ENCODE peak calls at places on chromosomes 1 and 21, in five cellular contexts. Y, G, F, B and R are unnamed samples.

GRCh38 chr1:90143522-90144050 is 148.7 kb downstream of the ZNF326 start:
- DNase-seq in Y (no peak), G (no peak), F (no peak), B (no peak), R (no peak)

GRCh38 chr1:8169364-8170058 is 143.4 kb upstream of the ERRFI1 start:
- DNase-seq in Y (no peak), G (peak; percentile 19), F (peak; percentile 46), B (peak; percentile 79), R (peak; percentile 52)

GRCh38 chr1:15966081-15966955 is 9.6 kb downstream of the ZBTB17 start:
- DNase-seq in Y (no peak), G (no peak), F (no peak), B (peak; percentile 54), R (no peak)

GRCh38 chr1:231050395-231050794 is 10.3 kb upstream of the FAM89A start:
- DNase-seq in Y (no peak), G (no peak), F (no peak), B (no peak), R (no peak)

GRCh38 chr1:187951817-187952216 is 1123.1 kb downstream of the PLA2G4A start:
- DNase-seq in Y (no peak), G (no peak), F (no peak), B (no peak), R (no peak)

GRCh38 chr21:34743831-34744230 is 75.0 kb downstream of the CLIC6 start:
- DNase-seq in Y (no peak), G (no peak), F (peak; percentile 51), B (peak; percentile 68), R (peak; percentile 18)

GRCh38 chr1:220874201-220874655 is 5.0 kb upstream of the HLX start:
- DNase-seq in Y (no peak), G (no peak), F (no peak), B (no peak), R (no peak)

GRCh38 chr1:30783244-30783915 is 25.8 kb upstream of the LAPTM5 start:
- DNase-seq in Y (peak; percentile 84), G (no peak), F (peak; percentile 55), B (peak; percentile 45), R (no peak)

GRCh38 chr21:45935628-45936027 is 45.9 kb upstream of the COL6A1 start:
- DNase-seq in Y (no peak), G (no peak), F (no peak), B (no peak), R (no peak)

GRCh38 chr1:224785622-224786021 is 143.9 kb upstream of the DNAH14 start:
- DNase-seq in Y (no peak), G (no peak), F (no peak), B (no peak), R (no peak)

GRCh38 chr1:95703046-95703445 is 469.0 kb downstream of the RWDD3 start:
- DNase-seq in Y (no peak), G (no peak), F (no peak), B (no peak), R (no peak)

GRCh38 chr1:65717815-65718454 is 74.8 kb upstream of the PDE4B start:
- DNase-seq in Y (no peak), G (no peak), F (no peak), B (no peak), R (no peak)

GRCh38 chr1:149986486-149987296 is 23.8 kb downstream of the OTUD7B start:
- DNase-seq in Y (no peak), G (no peak), F (no peak), B (no peak), R (no peak)

GRCh38 chr1:4345126-4345525 is 309.3 kb upstream of the AJAP1 start:
- DNase-seq in Y (no peak), G (no peak), F (no peak), B (no peak), R (no peak)

GRCh38 chr1:202926578-202927491 is at the start of gene KLHL12:
- DNase-seq in Y (peak; percentile 98), G (peak; percentile 83), F (peak; percentile 97), B (peak; percentile 96), R (peak; percentile 99)

GRCh38 chr1:6125366-6125765 is 54.8 kb downstream of the CHD5 start:
- DNase-seq in Y (peak; percentile 24), G (no peak), F (peak; percentile 17), B (no peak), R (no peak)

GRCh38 chr1:214404154-214404553 is 123.2 kb downstream of the SMYD2 start:
- DNase-seq in Y (no peak), G (no peak), F (no peak), B (no peak), R (no peak)

GRCh38 chr1:20616468-20617156 is 16.6 kb upstream of the PINK1 start:
- DNase-seq in Y (no peak), G (no peak), F (peak; percentile 56), B (no peak), R (no peak)

GRCh38 chr1:101238041-101238515 is 1.3 kb downstream of the S1PR1 start:
- DNase-seq in Y (peak; percentile 50), G (no peak), F (no peak), B (no peak), R (no peak)

GRCh38 chr21:36583591-36583990 is 103.7 kb upstream of the CLDN14 start:
- DNase-seq in Y (no peak), G (no peak), F (no peak), B (no peak), R (no peak)

GRCh38 chr21:36589352-36589971 is 109.5 kb upstream of the SIM2 start:
- DNase-seq in Y (peak; percentile 53), G (no peak), F (peak; percentile 38), B (peak; percentile 25), R (peak; percentile 72)

GRCh38 chr21:36579898-36580297 is 100.0 kb upstream of the CLDN14 start:
- DNase-seq in Y (no peak), G (no peak), F (no peak), B (no peak), R (no peak)

GRCh38 chr21:36587388-36587787 is 107.5 kb upstream of the CLDN14 start:
- DNase-seq in Y (no peak), G (no peak), F (no peak), B (no peak), R (no peak)

GRCh38 chr21:36584980-36585940 is 105.3 kb upstream of the CLDN14 start:
- DNase-seq in Y (no peak), G (no peak), F (no peak), B (no peak), R (no peak)
- TF ChIP-seq CTCF in Y (no peak), G (no peak), F (no peak), B (no peak), R (no peak)

GRCh38 chr1:104702731-104703130 is 953.0 kb downstream of the AMY1C start:
- DNase-seq in Y (no peak), G (no peak), F (no peak), B (no peak), R (no peak)
- TF ChIP-seq CTCF in Y (no peak), G (no peak), F (no peak), B (no peak), R (no peak)

DNA sequence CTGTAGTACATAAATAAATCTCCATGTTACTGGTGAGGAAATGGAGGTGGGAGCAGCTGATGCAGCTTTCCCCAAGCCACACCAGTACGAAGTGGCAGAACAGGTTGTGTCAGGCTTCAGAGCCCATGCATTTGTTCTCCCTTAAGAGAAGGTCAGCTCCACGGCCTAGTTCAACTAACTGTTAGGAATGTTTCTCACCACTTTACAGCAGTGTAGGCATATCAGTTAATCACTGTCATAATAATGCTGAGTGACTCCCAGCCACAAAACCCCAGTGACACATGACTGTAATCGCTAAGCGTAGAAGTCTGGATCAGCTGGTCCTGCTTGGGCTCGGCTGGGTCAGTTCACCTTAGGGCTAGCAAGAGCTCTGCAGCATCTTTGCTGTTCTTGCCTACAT is 90.4 kb downstream of the VPS26C start:
- DNase-seq in Y (no peak), G (no peak), F (no peak), B (no peak), R (no peak)
- TF ChIP-seq CTCF in Y (no peak), G (no peak), F (no peak), B (no peak), R (no peak)

GRCh38 chr1:56576880-56577858 is 2.2 kb downstream of the PLPP3 start:
- DNase-seq in Y (no peak), G (no peak), F (peak; percentile 43), B (no peak), R (no peak)
- TF ChIP-seq CTCF in Y (peak; percentile 25), G (peak; percentile 24), F (peak; percentile 27), B (no peak), R (no peak)

DNA sequence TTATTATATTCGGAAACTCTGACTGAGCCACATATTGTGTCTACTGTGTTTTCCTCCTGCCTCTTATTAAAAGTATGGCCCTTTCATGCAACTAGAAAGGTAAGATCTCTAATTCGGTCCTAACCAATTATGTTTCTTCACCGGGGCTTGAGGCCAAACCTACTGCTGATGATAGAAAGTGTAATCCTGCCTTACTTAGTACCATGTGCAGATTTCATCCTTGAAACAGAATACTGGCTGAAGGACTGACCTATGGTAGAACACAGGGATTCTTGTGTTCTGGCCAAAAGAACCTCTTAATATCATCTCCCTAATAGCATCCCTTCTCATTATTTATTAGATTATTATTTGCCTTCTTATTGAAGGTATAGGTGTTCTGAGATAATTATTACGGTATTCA is 72.6 kb downstream of the TOR3A start:
- DNase-seq in Y (no peak), G (no peak), F (no peak), B (no peak), R (no peak)
- TF ChIP-seq CTCF in Y (no peak), G (no peak), F (no peak), B (no peak), R (no peak)

GRCh38 chr1:194117582-194117981 is 931.2 kb upstream of the B3GALT2 start:
- DNase-seq in Y (no peak), G (no peak), F (no peak), B (no peak), R (no peak)
- TF ChIP-seq CTCF in Y (no peak), G (no peak), F (no peak), B (no peak), R (no peak)

DNA sequence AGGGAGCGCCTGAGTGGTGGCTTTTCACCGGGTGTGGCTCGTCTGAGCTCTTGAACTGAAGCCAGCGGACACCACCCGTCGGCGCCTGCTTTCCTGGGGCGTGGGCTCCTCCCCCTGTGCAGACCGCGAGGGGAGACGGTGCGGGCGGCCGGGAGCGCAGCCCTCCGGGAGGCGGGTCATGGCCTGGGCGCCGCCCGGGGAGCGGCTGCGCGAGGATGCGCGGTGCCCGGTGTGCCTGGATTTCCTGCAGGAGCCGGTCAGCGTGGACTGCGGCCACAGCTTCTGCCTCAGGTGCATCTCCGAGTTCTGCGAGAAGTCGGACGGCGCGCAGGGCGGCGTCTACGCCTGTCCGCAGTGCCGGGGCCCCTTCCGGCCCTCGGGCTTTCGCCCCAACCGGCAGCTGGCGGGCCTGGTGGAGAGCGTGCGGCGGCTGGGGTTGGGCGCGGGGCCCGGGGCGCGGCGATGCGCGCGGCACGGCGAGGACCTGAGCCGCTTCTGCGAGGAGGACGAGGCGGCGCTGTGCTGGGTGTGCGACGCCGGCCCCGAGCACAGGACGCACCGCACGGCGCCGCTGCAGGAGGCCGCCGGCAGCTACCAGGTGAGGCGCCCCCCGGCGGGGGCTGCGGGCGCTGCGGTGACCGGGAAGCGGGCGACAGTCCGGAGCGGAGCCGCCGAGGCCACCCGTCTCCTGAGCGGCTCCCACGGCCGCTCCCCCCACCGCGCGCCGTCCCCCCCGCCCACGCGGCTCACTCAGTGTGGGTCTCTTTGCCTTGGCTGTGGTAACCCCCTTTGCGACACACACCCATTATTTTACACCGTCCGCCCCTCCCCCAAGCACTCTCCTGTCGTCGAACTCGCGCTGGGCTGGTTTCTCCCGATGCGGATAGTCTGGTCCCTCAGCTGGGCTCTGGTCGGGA is at the start of gene TRIM58:
- DNase-seq in Y (peak; percentile 51), G (no peak), F (no peak), B (no peak), R (peak; percentile 16)
- TF ChIP-seq CTCF in Y (peak; percentile 12), G (no peak), F (no peak), B (no peak), R (no peak)